ENCODE peak calls at places on chromosome 1, in four cellular contexts. I, H, N and V are unnamed samples.

GRCh38 chr1:86502721-86503430 is 34.1 kb downstream of the CLCA1 start:
- DNase-seq in I (peak), H (no peak), N (peak), V (no peak)

GRCh38 chr1:62875676-62876075 is 91.7 kb downstream of the ATG4C start:
- DNase-seq in N (no peak), I (no peak), H (no peak), V (no peak)

GRCh38 chr1:101122452-101123166 is 97.0 kb upstream of the DPH5 start:
- DNase-seq in N (no peak), I (no peak), H (no peak), V (no peak)

GRCh38 chr1:93463960-93464359 is 16.0 kb downstream of the FNBP1L start:
- DNase-seq in H (no peak), N (no peak), I (no peak), V (no peak)

GRCh38 chr1:232704256-232704655 is 74.3 kb upstream of the SIPA1L2 start:
- DNase-seq in H (no peak), N (no peak), I (no peak), V (no peak)

GRCh38 chr1:109040627-109041613 is 982 bp downstream of the WDR47 start:
- DNase-seq in H (peak), N (peak), I (no peak), V (no peak)

GRCh38 chr1:46649764-46650163 is 18.4 kb downstream of the ATPAF1 start:
- DNase-seq in I (no peak), N (no peak), H (no peak), V (no peak)

GRCh38 chr1:46581685-46582455 is 22.2 kb downstream of the MKNK1 start:
- DNase-seq in N (no peak), I (no peak), H (no peak), V (no peak)

DNA sequence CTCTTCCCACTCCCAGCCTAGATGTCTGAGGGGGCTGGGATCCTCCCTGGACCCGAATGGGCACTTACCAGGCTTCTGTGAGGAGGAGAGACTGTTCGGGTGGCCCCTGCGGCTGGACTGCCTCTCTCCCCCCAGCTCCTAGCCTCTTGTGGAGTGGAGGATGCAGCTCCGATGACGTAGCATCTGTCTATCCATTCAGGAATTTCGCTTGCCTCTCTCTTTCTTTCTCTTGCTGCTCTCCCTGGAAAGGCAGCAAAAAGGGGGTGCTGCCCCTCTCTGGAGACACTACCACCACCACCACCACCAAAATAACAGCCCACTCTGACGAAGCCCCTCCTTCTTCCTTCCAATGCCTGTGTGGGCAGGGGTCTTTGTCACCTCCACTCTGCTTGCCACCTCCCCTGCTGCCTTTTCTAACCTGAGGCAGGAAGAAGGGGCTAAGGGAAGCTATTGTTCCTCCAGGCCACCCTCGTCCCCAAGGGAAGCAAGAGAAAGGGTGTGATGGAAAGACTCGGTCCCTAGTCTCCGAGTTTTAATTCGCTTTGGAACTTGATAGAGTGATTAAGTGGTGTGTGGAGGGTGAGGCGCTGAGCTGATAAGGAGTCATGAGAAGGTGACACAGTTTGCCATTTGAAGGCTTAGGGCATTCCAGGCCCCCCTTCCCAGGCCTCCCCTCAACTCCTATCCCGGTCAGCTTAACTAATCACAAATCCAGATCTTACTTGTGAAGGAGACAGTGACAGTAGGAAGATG is 60.5 kb downstream of the RHBG start:
- DNase-seq in N (no peak), H (no peak), I (no peak), V (no peak)
- TF ChIP-seq TCF12 in N (no peak), H (no peak), I (no peak), V (no peak)

GRCh38 chr1:67708606-67709005 is 23.6 kb downstream of the GADD45A start:
- DNase-seq in I (no peak), H (no peak), N (no peak), V (no peak)

GRCh38 chr1:67711850-67712202 is 26.8 kb downstream of the GADD45A start:
- DNase-seq in H (no peak), I (no peak), N (no peak), V (no peak)

GRCh38 chr1:67711150-67711849 is 26.3 kb downstream of the GADD45A start:
- DNase-seq in I (no peak), N (no peak), H (no peak), V (no peak)

GRCh38 chr1:67713071-67713806 is 28.2 kb downstream of the GADD45A start:
- DNase-seq in H (peak), N (no peak), I (peak), V (no peak)

DNA sequence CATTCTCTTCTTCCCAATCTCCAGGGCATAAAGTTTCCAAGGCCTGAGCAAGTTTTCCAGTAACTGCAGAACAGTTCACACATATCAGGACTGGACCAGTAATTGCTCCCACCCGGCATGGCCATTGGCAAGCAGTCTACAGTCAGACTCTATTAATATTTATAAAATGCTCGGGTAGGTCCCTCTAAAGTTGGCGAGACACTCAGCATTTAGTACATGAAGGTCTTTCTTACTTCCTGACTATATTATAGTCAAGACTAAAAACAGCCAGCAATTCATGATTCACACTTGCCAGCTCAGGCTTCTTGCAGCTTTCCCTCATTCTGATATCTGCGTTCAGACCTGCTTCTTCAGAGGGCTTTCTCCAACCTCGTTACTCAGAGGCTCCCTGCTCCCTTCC is 25.4 kb downstream of the GADD45A start:
- DNase-seq in I (no peak), H (no peak), N (no peak), V (no peak)
- TF ChIP-seq TCF12 in I (no peak), H (peak), N (no peak), V (no peak)

DNA sequence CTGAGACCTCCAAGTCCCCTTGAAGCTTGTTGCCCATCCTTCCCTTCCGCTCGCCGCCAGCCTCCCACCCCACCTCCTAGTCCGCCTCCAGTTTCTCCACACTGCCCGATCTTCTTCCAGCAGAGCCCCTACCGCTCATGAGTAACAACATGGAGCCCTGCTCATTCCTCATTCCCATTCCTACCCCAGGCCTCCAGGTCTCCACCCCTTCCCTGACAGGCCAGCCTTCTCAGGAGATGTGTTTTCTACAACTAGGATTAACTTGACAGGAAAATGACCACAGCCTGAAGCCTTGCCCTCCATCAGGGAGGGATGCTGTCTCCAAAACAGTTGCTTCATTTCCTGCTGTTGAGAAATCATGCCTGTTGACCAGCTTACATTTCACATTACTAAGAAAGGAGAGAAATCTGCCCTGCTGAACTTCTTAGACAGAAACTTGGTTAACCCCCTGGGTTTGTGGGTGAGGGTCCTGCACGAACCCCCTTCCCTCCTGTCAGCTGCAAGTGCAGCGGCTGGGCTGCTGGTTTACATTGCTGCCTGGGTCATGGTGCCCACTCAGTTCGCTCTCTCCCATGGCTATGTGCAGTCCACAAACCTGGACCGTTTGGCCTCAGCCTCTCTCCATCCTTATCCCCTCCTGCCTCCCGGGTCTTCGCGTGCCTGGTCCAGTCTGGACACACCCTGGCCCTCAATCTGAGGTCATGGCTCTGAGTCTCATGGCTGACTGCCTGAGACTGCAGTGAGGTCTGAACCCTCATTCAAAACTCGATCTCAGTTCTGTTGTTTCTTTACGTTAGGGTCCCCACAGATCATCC is 16.1 kb upstream of the CHI3L1 start:
- DNase-seq in H (no peak), N (no peak), I (no peak), V (no peak)
- TF ChIP-seq TCF12 in H (no peak), N (no peak), I (no peak), V (no peak)

GRCh38 chr1:160308451-160309182 is 23.7 kb upstream of the PEX19 start:
- DNase-seq in I (no peak), N (no peak), H (no peak), V (no peak)
- TF ChIP-seq TCF12 in I (no peak), N (no peak), H (no peak), V (no peak)